ENCODE peak calls at places on chromosome 4, in seven cellular contexts. J is ACHN; Q is head of caudate nucleus; L is stimulated activated CD4-positive, alpha-beta T cell treated with anti-CD3 and anti-CD28 coated beads, Interleukin-12 subunit alpha, Interleukin-12 subunit beta, amount 100 ng/mL, for 48 hours; K is iris pigment epithelial cell; U is GM12865; Y is Panc1. H is an unnamed sample.

GRCh38 chr4:8515316-8516060 is 64.7 kb upstream of the GPR78 start:
- DNase-seq in U (no peak), K (peak), L (no peak), J (no peak), Q (no peak), Y (no peak), H (peak)

GRCh38 chr4:151687021-151687640 is 73.7 kb downstream of the GATB start:
- DNase-seq in L (no peak), J (no peak), U (no peak), Q (no peak), Y (no peak), K (peak), H (no peak)

GRCh38 chr4:56821394-56822263 is at the start of gene SPINK2:
- DNase-seq in U (peak), L (peak), J (peak), Y (no peak), Q (no peak), K (no peak), H (no peak)

GRCh38 chr4:142817442-142817841 is 28.7 kb downstream of the INPP4B start:
- DNase-seq in J (peak), Y (no peak), L (peak), Q (no peak), K (peak), U (no peak), H (peak)

GRCh38 chr4:177718514-177718913 is 276.3 kb upstream of the AGA start:
- DNase-seq in J (no peak), Q (no peak), L (no peak), K (no peak), U (no peak), Y (no peak), H (no peak)

GRCh38 chr4:88090898-88091297 is 67.5 kb downstream of the ABCG2 start:
- DNase-seq in Q (no peak), L (no peak), J (no peak), U (no peak), Y (no peak), K (no peak), H (no peak)

GRCh38 chr4:115841873-115842272 is 728.5 kb upstream of the NDST4 start:
- DNase-seq in Y (no peak), Q (no peak), L (no peak), K (no peak), U (no peak), J (no peak), H (no peak)

GRCh38 chr4:38964942-38965775 is 67.0 kb downstream of the TMEM156 start:
- DNase-seq in K (no peak), U (no peak), Q (no peak), L (no peak), Y (no peak), J (no peak), H (no peak)

GRCh38 chr4:116925900-116926457 is 159.4 kb downstream of the TRAM1L1 start:
- DNase-seq in L (no peak), J (peak), K (peak), Q (no peak), U (no peak), Y (no peak), H (no peak)

GRCh38 chr4:173318648-173319211 is 15.4 kb downstream of the HMGB2 start:
- DNase-seq in K (peak), J (peak), L (no peak), U (no peak), Y (no peak), Q (peak), H (no peak)

GRCh38 chr4:174907508-174907907 is 10.7 kb upstream of the ADAM29 start:
- DNase-seq in Q (no peak), J (peak), L (no peak), U (no peak), K (no peak), Y (no peak), H (no peak)

GRCh38 chr4:100190643-100191600 is 654 bp upstream of the DDIT4L start:
- DNase-seq in J (no peak), L (no peak), Q (no peak), Y (no peak), U (no peak), K (peak), H (peak)

GRCh38 chr4:89998350-89999098 is 103.9 kb downstream of the MMRN1 start:
- DNase-seq in K (no peak), U (no peak), J (no peak), Y (no peak), Q (no peak), L (no peak), H (no peak)

GRCh38 chr4:120066182-120066524 is 495 bp downstream of the MAD2L1 start:
- DNase-seq in J (no peak), Y (no peak), L (peak), Q (no peak), K (no peak), U (peak), H (no peak)

GRCh38 chr4:108058685-108059440 is 69.2 kb downstream of the HADH start:
- DNase-seq in U (no peak), K (no peak), Y (no peak), J (no peak), L (no peak), Q (no peak), H (peak)

GRCh38 chr4:28636971-28637370 is 1776.3 kb downstream of the STIM2 start:
- DNase-seq in L (no peak), U (no peak), K (peak), Y (no peak), J (no peak), Q (no peak), H (no peak)

GRCh38 chr4:98939892-98940298 is 11.0 kb upstream of the EIF4E start:
- DNase-seq in J (peak), U (peak), K (peak), L (no peak), Y (no peak), Q (peak), H (peak)

GRCh38 chr4:62398318-62398717 is 1198.2 kb downstream of the ADGRL3 start:
- DNase-seq in K (no peak), L (no peak), Q (no peak), U (no peak), Y (no peak), J (no peak), H (no peak)

GRCh38 chr4:16897991-16898827 is at the start of gene LDB2:
- DNase-seq in K (peak), L (no peak), U (peak), Q (peak), Y (no peak), J (no peak), H (peak)

GRCh38 chr4:90845777-90846176 is 718.6 kb downstream of the CCSER1 start:
- DNase-seq in Q (no peak), K (peak), L (no peak), U (no peak), J (peak), Y (no peak), H (peak)

GRCh38 chr4:177297781-177298391 is 11.8 kb upstream of the NEIL3 start:
- DNase-seq in Y (no peak), K (no peak), U (no peak), L (no peak), Q (no peak), J (no peak), H (no peak)

GRCh38 chr4:128583753-128584712 is 225.5 kb upstream of the JADE1 start:
- DNase-seq in J (no peak), Q (no peak), K (no peak), L (no peak), Y (no peak), U (no peak), H (no peak)

GRCh38 chr4:114037981-114038380 is 58.5 kb upstream of the ARSJ start:
- DNase-seq in Q (no peak), K (no peak), L (no peak), U (no peak), J (no peak), Y (no peak), H (no peak)

GRCh38 chr4:116636917-116637316 is 448.5 kb downstream of the TRAM1L1 start:
- DNase-seq in Y (no peak), K (no peak), Q (no peak), J (no peak), L (no peak), U (peak), H (no peak)

GRCh38 chr4:6449746-6450369 is 22.6 kb downstream of the PPP2R2C start:
- DNase-seq in J (no peak), U (no peak), Q (no peak), K (no peak), Y (no peak), L (no peak), H (no peak)

GRCh38 chr4:81459233-81459632 is 12.5 kb downstream of the RASGEF1B start:
- DNase-seq in L (no peak), U (no peak), Y (no peak), K (no peak), Q (no peak), J (no peak), H (no peak)

H was measured in hepatic stellate cell.